ENCODE peak calls at places on chromosomes 5 and 9, in five cellular contexts. P is psoas muscle, B is endothelial cell, F is T1000, V is neural crest cell. M is an unnamed sample.

GRCh38 chr5:120366047-120366446 is 98.1 kb upstream of the PRR16 start:
- DNase-seq in B (no peak), P (no peak), F (no peak), V (no peak), M (no peak)

GRCh38 chr5:146681586-146681945 is 165.6 kb upstream of the GPR151 start:
- DNase-seq in V (no peak), B (no peak), F (no peak), P (no peak), M (no peak)

GRCh38 chr5:134851307-134851923 is 5.6 kb downstream of the C5orf24 start:
- DNase-seq in F (no peak), P (no peak), V (no peak), B (no peak), M (no peak)

GRCh38 chr5:156310115-156310514 is 16.8 kb upstream of the SGCD start:
- DNase-seq in F (no peak), B (no peak), P (no peak), V (no peak), M (no peak)

GRCh38 chr5:92634883-92635282 is 946.1 kb downstream of the NR2F1-AS1 start:
- DNase-seq in V (no peak), F (no peak), B (no peak), P (no peak), M (no peak)

GRCh38 chr9:94860678-94861588 is 134.4 kb downstream of the AOPEP start:
- DNase-seq in P (no peak), V (no peak), B (no peak), F (no peak), M (no peak)

GRCh38 chr9:130003943-130004552 is 38.9 kb downstream of the FNBP1 start:
- DNase-seq in F (no peak), B (no peak), V (no peak), P (no peak), M (no peak)

GRCh38 chr9:99176527-99177013 is 45.2 kb downstream of the ALG2 start:
- DNase-seq in V (no peak), F (no peak), B (no peak), P (no peak), M (no peak)

GRCh38 chr5:155004138-155004744 is 9.3 kb upstream of the KIF4B start:
- DNase-seq in B (peak), P (no peak), V (no peak), F (no peak), M (no peak)

GRCh38 chr9:94919376-94920098 is 193.0 kb downstream of the AOPEP start:
- DNase-seq in P (no peak), B (no peak), V (no peak), F (no peak), M (no peak)

GRCh38 chr9:76023715-76024195 is 133.3 kb downstream of the PCSK5 start:
- DNase-seq in B (no peak), F (no peak), V (no peak), P (no peak), M (no peak)

GRCh38 chr5:147391781-147392180 is 118.1 kb downstream of the DPYSL3 start:
- DNase-seq in B (peak), P (peak), F (no peak), V (peak), M (no peak)

GRCh38 chr5:77993799-77994318 is 217.7 kb upstream of the TBCA start:
- DNase-seq in P (no peak), B (no peak), V (no peak), F (no peak), M (no peak)

GRCh38 chr5:141560725-141561483 is 57.9 kb downstream of the DIAPH1 start:
- DNase-seq in V (peak), B (peak), P (peak), F (peak), M (peak)

GRCh38 chr9:112754578-112754977 is 4.0 kb downstream of the SNX30 start:
- DNase-seq in B (no peak), V (no peak), P (no peak), F (no peak), M (no peak)

GRCh38 chr5:112649882-112650281 is 87.8 kb upstream of the APC start:
- DNase-seq in B (no peak), F (no peak), P (no peak), V (no peak), M (no peak)

GRCh38 chr9:92770005-92770995 is 5.7 kb upstream of the BICD2 start:
- DNase-seq in B (no peak), F (no peak), P (no peak), V (no peak), M (no peak)

GRCh38 chr5:140108093-140109049 is 5.5 kb upstream of the PURA start:
- DNase-seq in B (peak), P (peak), V (peak), F (no peak), M (no peak)

GRCh38 chr9:127347831-127348699 is 48.9 kb upstream of the SLC2A8 start:
- DNase-seq in F (no peak), P (no peak), V (no peak), B (peak), M (no peak)

GRCh38 chr5:111069839-111070238 is 1.7 kb upstream of the TSLP start:
- DNase-seq in F (no peak), B (no peak), V (no peak), P (no peak), M (no peak)

GRCh38 chr9:36276840-36277239 is 18.6 kb upstream of the GNE start:
- DNase-seq in V (no peak), P (no peak), B (no peak), F (no peak), M (no peak)

GRCh38 chr5:147179555-147180147 is 55.2 kb upstream of the STK32A start:
- DNase-seq in B (no peak), F (no peak), P (no peak), V (no peak), M (no peak)

GRCh38 chr5:73642296-73642695 is 16.3 kb downstream of the ARHGEF28 start:
- DNase-seq in B (no peak), V (no peak), P (no peak), F (no peak), M (no peak)

GRCh38 chr5:5787366-5787765 is 364.9 kb downstream of the ICE1 start:
- DNase-seq in F (no peak), P (no peak), B (no peak), V (no peak), M (no peak)

GRCh38 chr9:137972355-137972987 is 94.9 kb downstream of the CACNA1B start:
- DNase-seq in B (no peak), F (no peak), V (no peak), P (peak), M (no peak)

GRCh38 chr5:170307575-170308465 is 10.2 kb upstream of the LCP2 start:
- DNase-seq in B (no peak), V (no peak), P (peak), F (no peak), M (no peak)

GRCh38 chr9:97812247-97812543 is 40.8 kb upstream of the FOXE1 start:
- DNase-seq in V (no peak), P (no peak), F (no peak), B (no peak), M (no peak)

GRCh38 chr9:133405508-133406009 is 12.3 kb downstream of the REXO4 start:
- DNase-seq in F (no peak), V (no peak), P (no peak), B (no peak), M (no peak)

GRCh38 chr5:51468196-51468595 is 84.9 kb downstream of the ISL1 start:
- DNase-seq in V (no peak), B (no peak), P (no peak), F (no peak), M (no peak)

GRCh38 chr9:36728651-36729520 is 156.2 kb downstream of the MELK start:
- DNase-seq in B (peak), P (no peak), V (peak), F (no peak), M (no peak)

GRCh38 chr5:130109152-130109551 is 204.9 kb downstream of the CHSY3 start:
- DNase-seq in F (no peak), P (no peak), V (no peak), B (no peak), M (no peak)

GRCh38 chr9:91126761-91127420 is 234.8 kb downstream of the AUH start:
- DNase-seq in P (no peak), B (no peak), F (no peak), V (no peak), M (no peak)

GRCh38 chr9:114086607-114087006 is 8.5 kb upstream of the AMBP start:
- DNase-seq in F (no peak), B (no peak), V (no peak), P (no peak), M (no peak)

GRCh38 chr5:134138416-134139376 is 24.2 kb downstream of the TCF7 start:
- DNase-seq in F (peak), V (no peak), B (no peak), P (peak), M (no peak)

GRCh38 chr5:127705120-127705892 is 2.1 kb downstream of the CCDC192 start:
- DNase-seq in B (no peak), F (no peak), V (no peak), P (no peak), M (no peak)